ENCODE peak calls at places on chromosomes 2 and 18, in four cellular contexts. One of them, this sample, is unnamed.

GRCh38 chr2:241516520-241516965 is 8.2 kb upstream of the STK25 start:
- DNase-seq in breast epithelium: no peak
- DNase-seq in mesendoderm: no peak
- DNase-seq in PC-3: no peak
- DNase-seq in this sample: no peak

GRCh38 chr2:96565111-96565510 is 28.6 kb downstream of the ARID5A start:
- DNase-seq in mesendoderm: peak; percentile 88
- DNase-seq in PC-3: no peak
- DNase-seq in breast epithelium: no peak
- DNase-seq in this sample: no peak

GRCh38 chr2:210502997-210503621 is 26.6 kb upstream of the LANCL1 start:
- DNase-seq in mesendoderm: peak; percentile 62
- DNase-seq in PC-3: peak; percentile 72
- DNase-seq in breast epithelium: no peak
- DNase-seq in this sample: peak; percentile 66

GRCh38 chr2:136310797-136311558 is 193.0 kb upstream of the CXCR4 start:
- DNase-seq in mesendoderm: no peak
- DNase-seq in breast epithelium: no peak
- DNase-seq in PC-3: no peak
- DNase-seq in this sample: no peak

GRCh38 chr2:56210291-56210690 is 26.5 kb downstream of the CCDC85A start:
- DNase-seq in PC-3: no peak
- DNase-seq in breast epithelium: no peak
- DNase-seq in mesendoderm: no peak
- DNase-seq in this sample: no peak

GRCh38 chr2:120323214-120323613 is 22.7 kb upstream of the INHBB start:
- DNase-seq in PC-3: no peak
- DNase-seq in mesendoderm: no peak
- DNase-seq in breast epithelium: no peak
- DNase-seq in this sample: peak; percentile 13

GRCh38 chr2:150472122-150472899 is 15.2 kb downstream of the RND3 start:
- DNase-seq in PC-3: peak; percentile 48
- DNase-seq in breast epithelium: no peak
- DNase-seq in mesendoderm: peak; percentile 33
- DNase-seq in this sample: peak; percentile 45

GRCh38 chr2:3024401-3024935 is 353.1 kb downstream of the EIPR1 start:
- DNase-seq in mesendoderm: peak; percentile 39
- DNase-seq in PC-3: no peak
- DNase-seq in breast epithelium: no peak
- DNase-seq in this sample: no peak

GRCh38 chr2:195660265-195660890 is 3.4 kb downstream of the SLC39A10 start:
- DNase-seq in breast epithelium: peak; percentile 55
- DNase-seq in mesendoderm: peak; percentile 71
- DNase-seq in PC-3: peak; percentile 85
- DNase-seq in this sample: peak; percentile 92

GRCh38 chr2:72919414-72920316 is 2.3 kb downstream of the EMX1 start:
- DNase-seq in PC-3: no peak
- DNase-seq in breast epithelium: no peak
- DNase-seq in mesendoderm: peak; percentile 69
- DNase-seq in this sample: no peak

GRCh38 chr18:77622009-77622692 is 372.5 kb downstream of the GALR1 start:
- DNase-seq in breast epithelium: no peak
- DNase-seq in mesendoderm: no peak
- DNase-seq in PC-3: no peak
- DNase-seq in this sample: no peak

GRCh38 chr2:177799531-177799930 is 273.0 kb downstream of the PDE11A start:
- DNase-seq in mesendoderm: peak; percentile 65
- DNase-seq in PC-3: peak; percentile 48
- DNase-seq in breast epithelium: no peak
- DNase-seq in this sample: peak; percentile 52

GRCh38 chr2:222842517-222843174 is 18.2 kb upstream of the ACSL3 start:
- DNase-seq in PC-3: peak; percentile 87
- DNase-seq in mesendoderm: no peak
- DNase-seq in breast epithelium: no peak
- DNase-seq in this sample: peak; percentile 44

GRCh38 chr2:106144621-106145331 is 49.3 kb downstream of the UXS1 start:
- DNase-seq in mesendoderm: no peak
- DNase-seq in breast epithelium: no peak
- DNase-seq in PC-3: no peak
- DNase-seq in this sample: no peak

GRCh38 chr18:58394046-58394445 is 234.8 kb downstream of the ALPK2 start:
- DNase-seq in PC-3: no peak
- DNase-seq in mesendoderm: no peak
- DNase-seq in breast epithelium: no peak
- DNase-seq in this sample: no peak

GRCh38 chr2:105324732-105325131 is 4.8 kb downstream of the TGFBRAP1 start:
- DNase-seq in PC-3: no peak
- DNase-seq in mesendoderm: peak; percentile 86
- DNase-seq in breast epithelium: no peak
- DNase-seq in this sample: no peak

GRCh38 chr18:31658670-31659573 is 25.5 kb downstream of the B4GALT6 start:
- DNase-seq in PC-3: peak; percentile 23
- DNase-seq in mesendoderm: no peak
- DNase-seq in breast epithelium: no peak
- DNase-seq in this sample: no peak